ENCODE peak calls at places on chromosomes 16 and 17, in four cellular contexts. D is KG1; Q is naive thymus-derived CD4-positive, alpha-beta T cell; M is ACHN. U is an unnamed sample.

GRCh38 chr17:48052956-48053757 is 5.0 kb downstream of the NFE2L1 start:
- DNase-seq in Q (no peak), D (no peak), M (no peak), U (peak; percentile 81)

GRCh38 chr16:25124503-25124902 is 13.0 kb downstream of the LCMT1 start:
- DNase-seq in Q (no peak), D (no peak), M (no peak), U (no peak)

GRCh38 chr16:31130899-31131298 is 4.6 kb downstream of the PRSS8 start:
- DNase-seq in D (no peak), M (no peak), Q (no peak), U (no peak)

GRCh38 chr16:86571197-86571915 is 4.7 kb downstream of the FOXC2 start:
- DNase-seq in Q (no peak), M (no peak), D (no peak), U (no peak)

GRCh38 chr16:19393226-19394074 is 24.2 kb upstream of the TMC5 start:
- DNase-seq in Q (no peak), M (peak; percentile 80), D (no peak), U (peak; percentile 77)

GRCh38 chr16:88013091-88013609 is 61.9 kb downstream of the BANP start:
- DNase-seq in Q (no peak), D (no peak), M (no peak), U (no peak)

GRCh38 chr17:4898927-4899326 is 409 bp upstream of the C17orf107 start:
- DNase-seq in M (no peak), D (no peak), Q (no peak), U (no peak)

GRCh38 chr16:25426829-25427228 is 169.2 kb upstream of the ZKSCAN2 start:
- DNase-seq in M (no peak), D (no peak), Q (no peak), U (no peak)

GRCh38 chr16:12461201-12461600 is 342.5 kb downstream of the CPPED1 start:
- DNase-seq in D (no peak), M (no peak), Q (no peak), U (no peak)

GRCh38 chr17:1786708-1787107 is 24.8 kb downstream of the SERPINF1 start:
- DNase-seq in M (no peak), D (no peak), Q (no peak), U (no peak)

U was measured in A673.